ENCODE peak calls at places on chromosomes 3 and 15, in seven cellular contexts. B, G, I, Z, Q, A and X are unnamed samples.

GRCh38 chr3:13308406-13308805 is 111.7 kb downstream of the NUP210 start:
- DNase-seq in I (no peak), Q (peak; percentile 85), B (no peak), G (peak; percentile 47), A (peak; percentile 56), Z (no peak), X (peak; percentile 82)

GRCh38 chr3:144866504-144866903 is 894.9 kb downstream of the DIPK2A start:
- DNase-seq in A (no peak), G (no peak), B (no peak), Z (no peak), I (no peak), Q (no peak), X (peak; percentile 78)

GRCh38 chr15:39100106-39100505 is 480.8 kb upstream of the THBS1 start:
- DNase-seq in A (no peak), Q (no peak), G (no peak), I (no peak), Z (no peak), B (no peak), X (no peak)

GRCh38 chr3:46877671-46878125 is at the start of gene PTH1R:
- DNase-seq in I (no peak), Z (no peak), Q (no peak), G (no peak), A (no peak), B (no peak), X (no peak)

GRCh38 chr3:40985195-40985594 is 214.1 kb upstream of the CTNNB1 start:
- DNase-seq in G (no peak), B (no peak), Q (peak; percentile 76), I (no peak), A (no peak), Z (peak; percentile 4), X (no peak)

GRCh38 chr3:50383750-50384149 is 24.4 kb upstream of the TMEM115 start:
- DNase-seq in Q (no peak), G (no peak), A (no peak), I (no peak), Z (no peak), B (no peak), X (no peak)

GRCh38 chr15:80419546-80419945 is 15.4 kb downstream of the ARNT2 start:
- DNase-seq in B (no peak), G (peak; percentile 29), Z (no peak), A (no peak), I (no peak), Q (no peak), X (no peak)

GRCh38 chr3:69688400-69688799 is 50.9 kb upstream of the MITF start:
- DNase-seq in I (no peak), G (no peak), A (no peak), Z (no peak), B (no peak), Q (no peak), X (no peak)

GRCh38 chr3:31936661-31937060 is 44.4 kb downstream of the OSBPL10 start:
- DNase-seq in Q (peak; percentile 88), I (no peak), B (no peak), A (no peak), Z (no peak), G (no peak), X (no peak)

GRCh38 chr15:95394186-95395067 is 936.1 kb upstream of the NR2F2 start:
- DNase-seq in G (no peak), Z (no peak), Q (peak; percentile 83), I (no peak), A (no peak), B (no peak), X (no peak)

GRCh38 chr3:50625131-50625878 is 8.4 kb downstream of the MAPKAPK3 start:
- DNase-seq in Q (no peak), A (no peak), Z (no peak), G (no peak), B (no peak), I (no peak), X (no peak)

GRCh38 chr3:193530231-193531165 is 24.2 kb downstream of the ATP13A4 start:
- DNase-seq in G (no peak), Z (no peak), B (no peak), I (no peak), A (no peak), Q (no peak), X (no peak)

GRCh38 chr15:27587810-27588209 is 511.3 kb downstream of the OCA2 start:
- DNase-seq in Q (peak; percentile 94), I (no peak), A (no peak), G (no peak), B (no peak), Z (no peak), X (no peak)

GRCh38 chr3:141913150-141913811 is 36.8 kb downstream of the ATP1B3 start:
- DNase-seq in I (peak; percentile 51), B (no peak), Z (no peak), G (peak; percentile 68), Q (peak; percentile 79), A (peak; percentile 72), X (peak; percentile 79)